ENCODE peak calls at places on chromosomes 4 and X, in seven cellular contexts. C is right lobe of liver, W is choroid plexus epithelial cell, N is fibroblast of lung, L is NB4, A is tibial nerve, E is tibial artery. R is an unnamed sample.

GRCh38 chr4:183438458-183439113 is 5.8 kb upstream of the CDKN2AIP start:
- DNase-seq in C (no peak), W (peak; percentile 64), N (peak; percentile 62), L (no peak), A (no peak), E (no peak), R (no peak)

GRCh38 chr4:40843696-40844095 is 93.9 kb downstream of the NSUN7 start:
- DNase-seq in C (no peak), W (no peak), N (no peak), L (peak; percentile 65), A (no peak), E (peak; percentile 25), R (no peak)

GRCh38 chrX:38375888-38376287 is 23.5 kb downstream of the OTC start:
- DNase-seq in C (no peak), W (peak; percentile 43), N (peak; percentile 1), L (peak; percentile 38), A (no peak), E (no peak), R (no peak)

GRCh38 chr4:184313058-184313709 is 95.5 kb upstream of the ENPP6 start:
- DNase-seq in C (peak; percentile 28), W (no peak), N (no peak), L (no peak), A (peak; percentile 1), E (no peak), R (no peak)

GRCh38 chr4:147546341-147546740 is 65.4 kb downstream of the EDNRA start:
- DNase-seq in C (no peak), W (peak; percentile 95), N (peak; percentile 98), L (no peak), A (no peak), E (no peak), R (no peak)

GRCh38 chr4:143281507-143282169 is 55.0 kb upstream of the GAB1 start:
- DNase-seq in C (no peak), W (peak; percentile 39), N (peak; percentile 69), L (no peak), A (no peak), E (no peak), R (no peak)

GRCh38 chrX:134868766-134869495 is 121.9 kb upstream of the SMIM10 start:
- DNase-seq in C (no peak), W (peak; percentile 64), N (peak; percentile 94), L (no peak), A (no peak), E (no peak), R (no peak)

GRCh38 chr4:152243890-152244595 is 291.8 kb downstream of the FBXW7 start:
- DNase-seq in C (no peak), W (no peak), N (peak; percentile 2), L (no peak), A (peak; percentile 34), E (peak; percentile 69), R (peak; percentile 71)

GRCh38 chr4:107058828-107059227 is 22.7 kb upstream of the DKK2 start:
- DNase-seq in C (no peak), W (peak; percentile 50), N (no peak), L (no peak), A (no peak), E (no peak), R (no peak)

GRCh38 chr4:129672941-129673340 is 577.0 kb downstream of the C4orf33 start:
- DNase-seq in C (no peak), W (no peak), N (no peak), L (peak; percentile 7), A (no peak), E (no peak), R (no peak)

GRCh38 chr4:125319311-125319710 is 4.6 kb downstream of the FAT4 start:
- DNase-seq in C (no peak), W (peak; percentile 29), N (no peak), L (no peak), A (no peak), E (no peak), R (no peak)

GRCh38 chr4:161714022-161714751 is 449.6 kb downstream of the FSTL5 start:
- DNase-seq in C (no peak), W (peak; percentile 89), N (peak; percentile 80), L (no peak), A (no peak), E (no peak), R (no peak)

GRCh38 chr4:111689731-111690130 is 455.5 kb upstream of the FAM241A start:
- DNase-seq in C (no peak), W (peak; percentile 1), N (no peak), L (no peak), A (no peak), E (no peak), R (no peak)

GRCh38 chr4:14592950-14593349 is 409.3 kb upstream of the CPEB2 start:
- DNase-seq in C (no peak), W (no peak), N (no peak), L (no peak), A (no peak), E (no peak), R (no peak)

GRCh38 chr4:142079951-142080350 is 443.6 kb downstream of the IL15 start:
- DNase-seq in C (no peak), W (no peak), N (no peak), L (no peak), A (no peak), E (no peak), R (no peak)

GRCh38 chrX:68897546-68897945 is 68.7 kb downstream of the EFNB1 start:
- DNase-seq in C (no peak), W (no peak), N (no peak), L (no peak), A (no peak), E (no peak), R (no peak)

GRCh38 chr4:77104405-77105292 is 28.9 kb upstream of the CCNI start:
- DNase-seq in C (peak; percentile 57), W (peak; percentile 79), N (peak; percentile 27), L (no peak), A (peak; percentile 55), E (peak; percentile 88), R (peak; percentile 63)

GRCh38 chr4:138310498-138310897 is 68.3 kb upstream of the SLC7A11 start:
- DNase-seq in C (no peak), W (peak; percentile 68), N (peak; percentile 61), L (no peak), A (no peak), E (no peak), R (no peak)

GRCh38 chr4:15231265-15232091 is 196.4 kb upstream of the C1QTNF7 start:
- DNase-seq in C (peak; percentile 82), W (peak; percentile 95), N (peak; percentile 93), L (peak; percentile 86), A (peak; percentile 97), E (peak; percentile 92), R (peak; percentile 82)

GRCh38 chr4:82268050-82268825 is 105.6 kb downstream of the HNRNPD start:
- DNase-seq in C (peak; percentile 65), W (peak; percentile 77), N (peak; percentile 58), L (peak; percentile 83), A (peak; percentile 47), E (no peak), R (peak; percentile 50)

DNA sequence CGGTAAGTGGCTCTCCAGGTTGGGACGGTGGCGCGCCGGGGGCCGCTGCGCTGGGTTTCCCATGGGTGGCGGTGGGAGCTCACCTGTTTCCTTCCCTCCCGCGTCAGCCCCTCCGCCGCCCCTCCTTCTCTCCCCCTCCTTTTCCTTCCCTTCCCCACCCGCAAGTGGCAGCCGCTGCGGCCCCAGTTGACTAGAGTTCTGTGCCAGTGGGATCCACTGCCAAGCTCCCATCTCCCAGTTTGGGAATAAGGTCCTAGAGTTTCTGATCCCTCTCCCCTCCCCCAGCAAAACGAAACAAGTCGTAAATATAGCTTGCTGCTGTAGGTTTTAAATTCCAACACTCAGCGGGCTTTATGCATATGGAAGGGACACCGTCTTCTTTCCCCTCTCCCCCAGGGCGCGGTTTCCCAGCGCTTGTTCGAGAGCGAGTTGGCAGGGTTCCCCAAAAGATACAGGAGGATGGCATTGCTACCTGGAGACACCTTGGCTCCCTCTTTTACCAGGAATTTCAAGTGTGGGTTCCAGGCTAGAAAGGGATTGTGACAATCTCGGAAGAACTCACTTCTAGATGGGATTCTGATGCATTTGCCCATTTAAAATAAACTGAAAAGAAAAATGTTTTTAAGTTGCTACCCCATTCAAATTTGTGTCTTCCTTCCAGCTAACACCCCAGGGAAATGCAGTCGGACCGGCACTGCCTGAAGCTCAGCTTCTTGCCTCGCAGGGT is 1.2 kb downstream of the TLL1 start:
- DNase-seq in C (no peak), W (no peak), N (no peak), L (no peak), A (no peak), E (no peak), R (no peak)
- H3K4me3 ChIP-seq in C (peak overlapping the region; percentile 30), W (peak overlapping the region; percentile 49), N (peak overlapping the region; percentile 28), L (no peak overlapping the region), A (peak overlapping the region; percentile 40), E (peak overlapping the region; percentile 63), R (peak overlapping the region; percentile 63)

DNA sequence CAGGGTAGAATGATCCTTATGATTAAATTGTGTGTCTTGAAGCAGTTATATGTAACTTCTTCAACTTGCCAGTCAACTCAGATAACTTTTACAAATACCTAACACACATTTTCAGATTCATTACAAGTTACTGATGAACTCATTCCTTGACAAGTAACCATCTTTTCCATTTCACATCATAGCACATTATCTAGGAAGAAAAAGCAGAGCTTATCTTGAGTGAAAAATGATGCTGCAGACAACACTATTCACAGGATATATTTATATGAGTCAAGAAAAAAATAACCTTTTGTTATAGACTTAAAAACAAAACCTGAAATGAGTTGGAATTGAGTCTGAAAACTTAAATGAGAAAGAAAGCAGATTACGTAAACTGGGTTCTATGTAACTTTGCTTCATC is 68.9 kb downstream of the LEF1 start:
- DNase-seq in C (no peak), W (no peak), N (no peak), L (no peak), A (no peak), E (no peak), R (no peak)
- TF ChIP-seq CTCF in C (no peak), W (no peak), N (no peak), L (no peak), A (no peak), E (no peak), R (no peak)

GRCh38 chr4:54440394-54441223 is 211.5 kb downstream of the PDGFRA start:
- DNase-seq in C (no peak), W (peak; percentile 71), N (peak; percentile 56), L (peak; percentile 49), A (no peak), E (no peak), R (no peak)

GRCh38 chr4:54439831-54440243 is 210.7 kb downstream of the PDGFRA start:
- DNase-seq in C (peak; percentile 47), W (peak; percentile 87), N (peak; percentile 65), L (peak; percentile 72), A (peak; percentile 26), E (no peak), R (peak; percentile 25)
- H3K4me3 ChIP-seq in C (no peak overlapping the region), W (no peak overlapping the region), N (peak overlapping the region; percentile 14), L (no peak overlapping the region), A (no peak overlapping the region), E (peak overlapping the region; percentile 8), R (peak overlapping the region; percentile 27)

DNA sequence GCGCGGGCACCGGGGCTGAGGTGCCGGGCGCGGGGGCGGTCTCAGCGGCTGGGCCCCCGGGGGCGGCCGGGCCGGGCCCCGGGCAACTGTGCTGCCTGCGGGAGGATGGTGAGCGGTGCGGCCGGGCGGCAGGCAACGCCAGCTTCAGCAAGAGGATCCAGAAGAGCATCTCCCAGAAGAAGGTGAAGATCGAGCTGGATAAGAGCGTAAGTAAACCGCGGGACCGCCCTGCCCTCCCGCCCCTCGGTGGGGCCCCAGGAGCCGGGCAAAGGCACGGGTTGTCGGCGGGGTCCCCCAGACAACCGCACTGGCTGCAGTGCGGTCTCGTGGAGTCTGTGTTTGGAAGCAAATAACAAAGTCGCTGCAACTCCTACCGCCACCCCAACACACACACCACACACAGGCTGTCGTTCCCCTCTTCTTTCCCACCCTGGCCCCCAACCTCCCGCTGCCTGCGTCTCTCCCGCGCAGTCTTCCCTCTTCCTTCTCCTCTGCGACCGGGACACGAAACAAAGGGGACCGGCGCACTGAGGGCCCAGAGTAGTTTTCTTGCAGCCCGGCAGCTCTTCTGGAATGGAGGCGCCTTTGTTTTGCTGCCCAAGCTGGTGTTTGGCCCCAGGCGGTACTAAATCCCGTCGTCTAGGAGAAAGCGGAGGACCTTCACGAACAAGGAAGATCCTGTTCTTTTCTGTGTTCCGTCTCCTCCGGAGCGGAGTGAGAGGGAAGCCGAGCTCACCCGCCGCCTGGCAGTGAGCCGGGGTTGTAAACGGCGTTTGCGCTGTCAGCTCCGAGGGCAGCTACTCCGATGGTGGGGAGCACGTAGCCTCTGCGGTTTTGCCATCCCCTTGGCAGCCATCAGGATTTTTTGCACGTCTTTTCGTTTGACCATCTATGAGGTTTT is 788 bp downstream of the SAP30 start:
- DNase-seq in C (peak; percentile 81), W (peak; percentile 73), N (peak; percentile 74), L (peak; percentile 79), A (peak; percentile 43), E (peak; percentile 90), R (peak; percentile 77)
- TF ChIP-seq CTCF in C (no peak), W (peak; percentile 22), N (no peak), L (no peak), A (no peak), E (no peak), R (no peak)